ENCODE peak calls at places on chromosome 7, in four cellular contexts. K is activated T-cell treated with anti-CD3 and anti-CD28 coated beads, Interleukin-2, amount 50 U/mL, for 1 hour; Z is breast epithelium; F is CD8-positive, alpha-beta memory T cell. P is an unnamed sample.

GRCh38 chr7:22566176-22566575 is 66.2 kb upstream of the STEAP1B start:
- DNase-seq in F (no peak), K (no peak), Z (no peak), P (no peak)

GRCh38 chr7:90755041-90755440 is 158.9 kb downstream of the CDK14 start:
- DNase-seq in K (no peak), Z (no peak), F (no peak), P (no peak)

GRCh38 chr7:114718861-114719260 is 203.0 kb upstream of the MDFIC start:
- DNase-seq in F (no peak), K (no peak), Z (no peak), P (no peak)

GRCh38 chr7:104482362-104483042 is 154.1 kb downstream of the LHFPL3 start:
- DNase-seq in Z (no peak), K (no peak), F (no peak), P (no peak)

GRCh38 chr7:20282960-20283359 is 47.7 kb upstream of the ITGB8 start:
- DNase-seq in F (no peak), Z (no peak), K (no peak), P (no peak)

GRCh38 chr7:132326878-132327589 is 249.2 kb downstream of the PLXNA4 start:
- DNase-seq in K (no peak), Z (no peak), F (no peak), P (no peak)

GRCh38 chr7:157001920-157002818 is 8.3 kb downstream of the MNX1 start:
- DNase-seq in Z (no peak), F (no peak), K (no peak), P (no peak)

GRCh38 chr7:20030417-20030816 is 186.8 kb downstream of the MACC1 start:
- DNase-seq in K (no peak), F (no peak), Z (no peak), P (no peak)

GRCh38 chr7:36406156-36406555 is 16.5 kb downstream of the ANLN start:
- DNase-seq in F (no peak), K (no peak), Z (no peak), P (no peak)

GRCh38 chr7:8249121-8249520 is 12.8 kb downstream of the ICA1 start:
- DNase-seq in F (no peak), K (no peak), Z (no peak), P (no peak)

GRCh38 chr7:46352335-46352954 is 431.4 kb upstream of the IGFBP3 start:
- DNase-seq in Z (peak), F (no peak), K (peak), P (peak)

GRCh38 chr7:134613623-134614347 is 32.9 kb upstream of the BPGM start:
- DNase-seq in Z (no peak), K (no peak), F (no peak), P (no peak)

GRCh38 chr7:99109108-99110051 is 34.5 kb downstream of the SMURF1 start:
- DNase-seq in K (no peak), Z (no peak), F (no peak), P (no peak)

GRCh38 chr7:117250801-117251200 is 72.1 kb downstream of the WNT2 start:
- DNase-seq in F (no peak), Z (no peak), K (no peak), P (no peak)

GRCh38 chr7:1659696-1660095 is 10.4 kb upstream of the ELFN1 start:
- DNase-seq in K (no peak), F (no peak), Z (no peak), P (no peak)

GRCh38 chr7:155811895-155812761 is at the start of gene SHH:
- DNase-seq in F (no peak), K (no peak), Z (no peak), P (no peak)

GRCh38 chr7:136865236-136865635 is 3.2 kb upstream of the CHRM2 start:
- DNase-seq in F (no peak), K (no peak), Z (no peak), P (no peak)

GRCh38 chr7:45391618-45392451 is 182.3 kb upstream of the ADCY1 start:
- DNase-seq in Z (no peak), F (no peak), K (no peak), P (no peak)

GRCh38 chr7:35714862-35715261 is 19.9 kb upstream of the HERPUD2 start:
- DNase-seq in Z (no peak), F (no peak), K (no peak), P (no peak)

GRCh38 chr7:95088536-95088935 is 181.1 kb downstream of the PPP1R9A start:
- DNase-seq in K (no peak), Z (no peak), F (no peak), P (no peak)

GRCh38 chr7:36032362-36032818 is 120.7 kb upstream of the EEPD1 start:
- DNase-seq in F (no peak), Z (no peak), K (no peak), P (no peak)